ENCODE peak calls at places on chromosome 14, in nine cellular contexts. C, Q, A, D, Z, M, I, P and W are unnamed samples.

GRCh38 chr14:96089401-96089800 is 50.2 kb downstream of the C14orf132 start:
- DNase-seq in D (no peak), A (no peak), C (no peak), M (no peak), Z (peak), Q (no peak), I (no peak), P (no peak), W (no peak)

GRCh38 chr14:101004954-101005353 is 101.4 kb upstream of the RTL1 start:
- DNase-seq in D (no peak), C (no peak), P (peak), M (peak), Q (no peak), I (no peak), Z (peak), A (peak), W (peak)

GRCh38 chr14:61343991-61344405 is 22.6 kb downstream of the PRKCH start:
- DNase-seq in Z (no peak), I (no peak), P (no peak), M (no peak), D (no peak), Q (no peak), C (peak), A (no peak), W (no peak)

GRCh38 chr14:105197274-105197673 is 16.2 kb upstream of the NUDT14 start:
- DNase-seq in P (peak), M (no peak), D (no peak), Z (no peak), Q (no peak), I (no peak), A (peak), C (no peak), W (peak)

GRCh38 chr14:51139221-51139681 is 44.3 kb upstream of the TRIM9 start:
- DNase-seq in M (no peak), I (no peak), D (no peak), P (no peak), Z (no peak), A (peak), C (peak), Q (no peak), W (no peak)

GRCh38 chr14:90785474-90785873 is 30.8 kb downstream of the TTC7B start:
- DNase-seq in Q (no peak), Z (no peak), D (peak), M (peak), P (no peak), A (peak), C (peak), I (no peak), W (no peak)

GRCh38 chr14:60487211-60487610 is 1.3 kb upstream of the C14orf39 start:
- DNase-seq in D (no peak), M (no peak), Z (no peak), Q (no peak), C (no peak), P (no peak), A (no peak), I (no peak), W (no peak)

GRCh38 chr14:75539562-75540478 is 17.6 kb downstream of the BATF start:
- DNase-seq in D (no peak), M (no peak), A (no peak), P (no peak), Q (no peak), I (no peak), C (no peak), Z (no peak), W (peak)

GRCh38 chr14:104507443-104507842 is 72.1 kb upstream of the C14orf180 start:
- DNase-seq in Q (no peak), M (no peak), A (no peak), C (no peak), P (no peak), I (no peak), D (no peak), Z (no peak), W (peak)

GRCh38 chr14:101187816-101188570 is 284.5 kb upstream of the RTL1 start:
- DNase-seq in Z (peak), A (no peak), D (no peak), M (no peak), P (no peak), C (no peak), Q (no peak), I (no peak), W (no peak)

GRCh38 chr14:32998433-32998832 is 59.8 kb downstream of the NPAS3 start:
- DNase-seq in C (peak), A (peak), D (peak), I (no peak), Q (no peak), M (no peak), P (no peak), Z (no peak), W (no peak)

GRCh38 chr14:105944632-105945610 is 418.5 kb downstream of the TMEM121 start:
- DNase-seq in I (no peak), C (peak), Q (peak), M (peak), Z (peak), P (no peak), D (peak), A (no peak), W (peak)

GRCh38 chr14:104357689-104358527 is 219.5 kb downstream of the KIF26A start:
- DNase-seq in Z (peak), D (no peak), P (no peak), M (no peak), Q (no peak), A (no peak), C (no peak), I (no peak), W (no peak)

GRCh38 chr14:62776300-62776699 is 269.0 kb downstream of the KCNH5 start:
- DNase-seq in M (no peak), C (no peak), Q (no peak), D (no peak), I (no peak), A (no peak), Z (no peak), P (no peak), W (no peak)

GRCh38 chr14:85409496-85410210 is 120.3 kb upstream of the FLRT2 start:
- DNase-seq in M (no peak), A (no peak), C (no peak), Q (no peak), I (no peak), P (no peak), Z (no peak), D (no peak), W (no peak)

GRCh38 chr14:48325486-48325885 is 650.1 kb upstream of the MDGA2 start:
- DNase-seq in P (no peak), Z (no peak), Q (no peak), C (no peak), M (no peak), D (no peak), I (no peak), A (no peak), W (no peak)

GRCh38 chr14:39432619-39433451 is 602 bp upstream of the FBXO33 start:
- DNase-seq in A (peak), P (peak), C (peak), M (peak), D (peak), Q (peak), Z (peak), I (peak), W (peak)
- TF ChIP-seq CTCF in A (peak), P (no peak), C (no peak), M (peak), D (peak), Q (no peak), Z (no peak), I (no peak), W (peak)

GRCh38 chr14:99687284-99688209 is 3.4 kb downstream of the CYP46A1 start:
- DNase-seq in P (no peak), C (no peak), Q (no peak), A (no peak), D (no peak), Z (no peak), M (no peak), I (no peak), W (no peak)
- TF ChIP-seq CTCF in P (peak), C (peak), Q (peak), A (peak), D (peak), Z (no peak), M (peak), I (peak), W (peak)

GRCh38 chr14:35441160-35441559 is 36.6 kb upstream of the NFKBIA start:
- DNase-seq in D (no peak), Z (no peak), P (no peak), A (no peak), I (no peak), Q (no peak), M (no peak), C (no peak), W (no peak)

GRCh38 chr14:35435177-35435576 is 30.6 kb upstream of the NFKBIA start:
- DNase-seq in M (no peak), A (peak), Q (no peak), P (no peak), Z (no peak), C (no peak), D (peak), I (no peak), W (no peak)

GRCh38 chr14:35444104-35444503 is 39.6 kb upstream of the NFKBIA start:
- DNase-seq in Q (no peak), Z (no peak), M (no peak), P (no peak), I (no peak), D (no peak), A (no peak), C (no peak), W (no peak)

DNA sequence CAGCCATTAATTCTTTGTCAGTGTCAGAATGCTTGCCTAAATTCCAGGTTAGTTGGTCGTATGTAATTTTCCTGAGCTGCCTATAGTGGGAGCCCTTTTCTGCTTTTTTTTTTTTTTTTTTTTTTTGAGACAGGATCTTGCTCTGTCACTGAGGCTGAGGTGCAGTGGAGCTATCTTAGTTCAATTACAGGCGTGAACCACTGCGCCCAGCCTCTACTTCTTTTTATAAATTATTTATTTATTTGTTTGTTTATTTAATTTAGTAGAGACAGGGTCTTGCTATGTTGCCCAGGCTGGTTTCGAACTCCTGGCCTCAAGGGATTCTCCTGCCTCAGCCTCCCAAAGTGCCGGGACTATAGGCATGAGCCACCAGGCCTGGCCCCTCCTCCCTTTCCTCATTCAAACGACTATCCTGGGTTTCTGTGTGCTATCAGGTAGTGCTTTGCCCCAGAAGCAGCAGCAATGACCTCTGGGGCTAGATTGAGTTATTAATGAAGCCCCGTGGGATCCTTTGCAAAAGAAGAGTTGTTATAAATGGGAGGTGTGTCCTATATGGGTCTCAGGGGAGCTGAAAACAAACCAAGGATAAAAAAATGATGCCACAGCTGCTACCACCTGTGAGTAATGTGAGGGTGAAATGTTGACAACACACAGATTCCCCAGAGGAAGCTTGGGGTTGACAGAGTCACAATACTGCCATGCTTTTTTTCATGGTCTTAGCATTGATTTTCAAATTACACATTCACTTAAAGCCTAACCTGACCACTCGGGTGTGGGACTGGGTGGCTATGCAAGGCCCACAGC is 34.6 kb upstream of the NFKBIA start:
- DNase-seq in D (peak), M (no peak), I (no peak), P (no peak), Z (no peak), A (peak), Q (no peak), C (no peak), W (peak)
- TF ChIP-seq CTCF in D (peak), M (peak), I (peak), P (peak), Z (no peak), A (peak), Q (peak), C (peak), W (peak)

DNA sequence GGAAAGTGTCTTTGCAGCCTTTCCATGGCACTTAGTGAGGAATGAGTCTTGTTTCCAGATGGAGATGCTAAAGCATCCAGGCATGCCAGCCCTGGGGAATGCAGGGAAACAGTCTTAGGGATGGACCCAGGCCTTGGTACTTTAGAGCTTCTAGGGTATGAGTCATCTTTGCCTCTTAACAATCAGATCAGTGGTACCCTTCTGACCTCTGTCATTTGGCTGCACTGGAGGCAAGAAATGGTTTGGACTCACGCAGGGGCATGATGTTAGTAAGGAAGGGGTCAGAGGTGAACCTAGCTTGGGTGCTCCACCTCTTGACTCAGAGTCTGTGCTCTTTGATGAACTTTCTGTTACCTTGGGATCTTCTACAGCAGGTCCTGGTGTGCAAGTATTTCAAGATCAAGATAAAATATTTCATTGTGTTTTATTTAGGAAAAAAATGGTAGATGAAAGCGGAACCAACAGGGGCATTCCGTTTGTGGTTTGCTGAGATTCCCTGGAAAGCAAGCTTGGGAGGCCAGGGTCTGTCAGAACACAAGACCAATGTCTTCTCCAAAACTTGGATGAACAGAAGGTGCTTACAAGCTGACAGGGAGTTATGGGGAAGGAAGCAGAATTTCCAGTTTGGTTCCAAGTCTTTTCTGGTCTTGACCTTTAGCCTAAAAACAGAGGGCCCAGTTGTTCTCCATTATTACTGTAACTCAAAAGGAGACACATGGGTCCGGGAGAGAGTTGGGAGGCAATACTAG is 216.2 kb downstream of the ZFP36L1 start:
- DNase-seq in M (no peak), D (no peak), C (no peak), A (peak), I (no peak), Q (no peak), Z (no peak), P (peak), W (no peak)
- TF ChIP-seq CTCF in M (no peak), D (no peak), C (no peak), A (no peak), I (no peak), Q (no peak), Z (no peak), P (no peak), W (no peak)

DNA sequence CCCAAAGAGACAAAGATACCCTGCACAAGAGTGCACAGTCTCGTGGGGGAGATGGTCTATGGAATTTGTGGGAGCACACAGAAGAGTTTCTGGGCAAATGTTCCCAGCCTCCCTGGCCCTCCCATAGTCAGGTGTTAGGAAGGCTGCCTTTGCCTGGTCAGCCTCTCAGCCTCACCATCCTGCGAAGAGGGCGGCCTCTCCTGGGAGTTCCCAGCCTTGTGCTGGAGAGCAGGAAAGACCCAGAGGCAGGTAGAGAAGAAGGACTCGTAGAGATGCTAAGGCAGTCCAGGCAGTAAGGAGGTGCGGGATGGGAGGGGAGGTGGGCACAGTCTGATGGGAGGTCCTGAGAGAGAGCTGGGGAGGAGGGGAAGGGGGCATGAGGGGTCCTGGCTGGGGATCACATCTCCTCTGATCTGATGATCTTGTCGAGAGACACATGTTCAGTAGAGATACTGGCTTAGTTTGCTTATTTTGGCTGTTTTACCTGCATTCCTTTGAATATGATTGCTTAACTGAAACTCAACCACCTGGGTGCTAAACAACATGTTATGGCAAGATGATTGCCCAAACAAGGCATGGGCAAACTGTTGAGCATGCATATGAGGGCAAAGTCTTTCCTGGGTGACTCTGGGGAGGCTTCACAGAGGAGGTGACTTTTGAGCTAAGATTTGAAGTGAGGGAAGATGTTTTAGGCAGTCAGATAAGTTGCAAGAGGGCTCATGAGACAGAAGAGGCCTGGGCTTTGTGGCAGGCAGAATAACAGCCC is 10.5 kb downstream of the SERPINA6 start:
- DNase-seq in M (no peak), C (no peak), P (no peak), D (no peak), Z (no peak), Q (no peak), A (no peak), I (no peak), W (no peak)
- TF ChIP-seq CTCF in M (no peak), C (no peak), P (no peak), D (no peak), Z (no peak), Q (no peak), A (no peak), I (no peak), W (no peak)

DNA sequence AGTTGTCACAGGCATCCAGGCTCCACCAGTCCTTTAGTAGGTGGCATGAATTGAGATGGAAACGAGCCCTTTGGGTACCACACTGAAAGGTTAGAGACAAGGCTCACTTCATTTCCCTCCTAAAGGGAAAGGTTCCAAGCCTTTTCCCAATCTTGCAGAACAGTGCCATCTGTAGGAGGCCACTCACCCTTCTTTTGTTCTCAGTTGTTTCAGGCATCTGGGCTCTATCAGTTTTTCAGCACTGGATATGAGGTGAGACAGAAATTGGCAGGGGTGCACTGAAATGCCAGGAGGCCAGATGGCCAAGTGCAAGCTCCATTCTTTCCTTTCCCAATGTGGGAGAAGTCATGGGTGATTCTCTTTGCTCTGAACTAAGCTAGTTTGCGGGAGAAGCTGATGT is 15.2 kb downstream of the FBXO33 start:
- DNase-seq in P (peak), D (peak), A (peak), C (no peak), Q (no peak), Z (no peak), I (no peak), M (no peak), W (no peak)
- TF ChIP-seq CTCF in P (peak), D (peak), A (peak), C (no peak), Q (no peak), Z (no peak), I (peak), M (no peak), W (no peak)

DNA sequence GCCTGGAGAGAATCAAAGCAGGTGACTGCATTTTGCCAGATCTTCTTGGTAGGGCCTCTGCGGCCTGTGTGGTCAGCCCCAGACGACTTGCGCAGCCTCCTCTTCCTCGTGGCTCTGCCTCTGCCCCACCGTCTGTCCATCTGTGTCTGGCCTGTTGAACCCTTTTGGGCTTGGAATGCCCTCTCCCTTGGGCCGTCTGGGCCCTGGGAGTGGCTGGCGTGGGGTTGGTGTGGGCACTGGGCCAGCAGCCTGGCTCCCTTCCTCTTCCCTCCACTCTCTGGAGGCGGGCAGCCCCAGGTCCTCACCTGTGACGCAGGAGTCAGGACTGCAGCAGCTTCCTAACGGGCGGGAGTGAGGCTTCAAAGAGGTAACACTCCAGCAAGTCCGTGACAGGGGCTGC is 9.7 kb upstream of the CCDC197 start:
- DNase-seq in M (peak), Q (no peak), I (no peak), P (no peak), D (no peak), C (no peak), Z (no peak), A (no peak), W (no peak)
- TF ChIP-seq CTCF in M (no peak), Q (no peak), I (no peak), P (no peak), D (no peak), C (no peak), Z (no peak), A (no peak), W (no peak)

GRCh38 chr14:54138354-54139038 is 181.9 kb upstream of the BMP4 start:
- DNase-seq in A (no peak), I (no peak), Z (no peak), D (no peak), Q (no peak), M (no peak), C (no peak), P (no peak), W (no peak)
- TF ChIP-seq CTCF in A (no peak), I (no peak), Z (no peak), D (no peak), Q (no peak), M (no peak), C (no peak), P (no peak), W (no peak)

DNA sequence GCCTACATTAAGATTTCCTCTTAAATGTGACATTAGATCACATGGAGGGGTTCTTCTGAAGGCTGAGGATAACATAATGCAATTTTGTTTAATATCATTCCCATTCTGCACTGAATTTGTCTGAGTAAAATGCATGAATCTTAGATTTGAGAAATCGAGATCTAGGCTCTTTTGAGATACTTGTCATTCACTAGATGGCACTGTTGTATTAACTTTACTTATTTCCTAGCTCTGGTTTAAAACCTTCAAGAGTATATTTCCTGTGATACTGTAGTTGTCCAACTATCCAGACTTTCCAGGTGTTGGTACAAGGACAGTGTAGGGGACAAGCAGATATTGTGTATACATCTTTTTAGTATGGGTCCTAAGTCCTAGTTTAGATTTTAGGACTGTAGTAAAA is 91.7 kb upstream of the SEL1L start:
- DNase-seq in D (peak), Z (no peak), C (no peak), P (no peak), A (peak), I (no peak), Q (no peak), M (no peak), W (peak)
- TF ChIP-seq CTCF in D (peak), Z (peak), C (peak), P (no peak), A (no peak), I (no peak), Q (no peak), M (peak), W (peak)

GRCh38 chr14:26917086-26917485 is 319.3 kb upstream of the NOVA1 start:
- DNase-seq in C (peak), P (peak), A (peak), D (peak), I (no peak), Q (no peak), Z (no peak), M (no peak), W (no peak)
- TF ChIP-seq CTCF in C (peak), P (peak), A (peak), D (peak), I (peak), Q (no peak), Z (no peak), M (no peak), W (peak)